ENCODE peak calls at places on chromosomes 3 and 15, in eight cellular contexts. W is NCI-H1092 treated with DMSO at 0.1 percent for 48 hours; R is midbrain; S is nephron progenitor cell; J is neuronal stem cell; K is GM12865; Z is stimulated activated CD4-positive, alpha-beta T cell treated with anti-CD3 and anti-CD28 coated beads, Interleukin-1b, Interleukin-23, amount 100 ng/mL, for 48 hours; H is NCI-H460. P is an unnamed sample.
A peak's percentile ranks its signal among the peaks of the same experiment; 100 is the strongest.

GRCh38 chr15:90618330-90619136 is 88.8 kb downstream of the CRTC3 start:
- DNase-seq in W (peak; percentile 81), R (no peak), S (no peak), J (no peak), K (no peak), Z (no peak), H (no peak), P (no peak)

GRCh38 chr15:65638681-65639089 is 16.9 kb downstream of the SLC24A1 start:
- DNase-seq in W (peak; percentile 73), R (peak; percentile 83), S (peak; percentile 36), J (peak; percentile 63), K (peak; percentile 78), Z (no peak), H (peak; percentile 80), P (peak; percentile 40)

GRCh38 chr3:169790687-169791429 is 17.7 kb downstream of the MYNN start:
- DNase-seq in W (no peak), R (no peak), S (no peak), J (no peak), K (no peak), Z (no peak), H (no peak), P (no peak)

GRCh38 chr15:87827126-87827525 is 429.4 kb downstream of the NTRK3 start:
- DNase-seq in W (no peak), R (no peak), S (no peak), J (no peak), K (no peak), Z (no peak), H (no peak), P (no peak)

GRCh38 chr15:41832875-41833274 is 5.0 kb downstream of the JMJD7 start:
- DNase-seq in W (no peak), R (no peak), S (no peak), J (no peak), K (no peak), Z (no peak), H (no peak), P (no peak)

GRCh38 chr3:67635806-67636205 is 18.6 kb downstream of the SUCLG2 start:
- DNase-seq in W (no peak), R (no peak), S (no peak), J (no peak), K (no peak), Z (no peak), H (no peak), P (no peak)

GRCh38 chr3:58607816-58608215 is 30.6 kb upstream of the FAM107A start:
- DNase-seq in W (no peak), R (no peak), S (no peak), J (no peak), K (peak; percentile 53), Z (no peak), H (no peak), P (no peak)

GRCh38 chr3:140736863-140737460 is 59.1 kb downstream of the TRIM42 start:
- DNase-seq in W (peak; percentile 48), R (peak; percentile 13), S (peak; percentile 51), J (peak; percentile 37), K (peak; percentile 27), Z (no peak), H (no peak), P (no peak)

GRCh38 chr15:25177955-25178801 is 223.4 kb downstream of the SNRPN start:
- DNase-seq in W (no peak), R (no peak), S (no peak), J (no peak), K (no peak), Z (no peak), H (no peak), P (no peak)

GRCh38 chr15:99928429-99928981 is 195.3 kb upstream of the LYSMD4 start:
- DNase-seq in W (peak; percentile 57), R (peak; percentile 79), S (peak; percentile 86), J (peak; percentile 58), K (peak; percentile 88), Z (peak; percentile 81), H (peak; percentile 61), P (peak; percentile 19)

GRCh38 chr3:127307918-127308317 is 20.1 kb upstream of the PRR20G start:
- DNase-seq in W (no peak), R (peak; percentile 4), S (no peak), J (no peak), K (no peak), Z (no peak), H (no peak), P (no peak)

GRCh38 chr3:56339671-56340070 is 128.6 kb downstream of the ERC2 start:
- DNase-seq in W (no peak), R (no peak), S (no peak), J (no peak), K (no peak), Z (no peak), H (no peak), P (no peak)

GRCh38 chr15:63371297-63371918 is 10.2 kb downstream of the CA12 start:
- DNase-seq in W (no peak), R (no peak), S (no peak), J (no peak), K (no peak), Z (no peak), H (no peak), P (no peak)

GRCh38 chr3:45807133-45807532 is 10.8 kb upstream of the SLC6A20 start:
- DNase-seq in W (peak; percentile 20), R (no peak), S (no peak), J (no peak), K (no peak), Z (no peak), H (no peak), P (no peak)

GRCh38 chr3:120357807-120358206 is 8.7 kb upstream of the LRRC58 start:
- DNase-seq in W (no peak), R (no peak), S (no peak), J (no peak), K (no peak), Z (no peak), H (no peak), P (no peak)

GRCh38 chr3:189655617-189656016 is 24.4 kb downstream of the TP63 start:
- DNase-seq in W (no peak), R (no peak), S (no peak), J (no peak), K (peak; percentile 36), Z (no peak), H (no peak), P (no peak)

GRCh38 chr3:100880845-100881244 is 112.4 kb downstream of the ABI3BP start:
- DNase-seq in W (no peak), R (no peak), S (no peak), J (no peak), K (no peak), Z (no peak), H (no peak), P (no peak)

GRCh38 chr3:48068886-48069285 is 52.7 kb upstream of the MAP4 start:
- DNase-seq in W (no peak), R (no peak), S (no peak), J (no peak), K (no peak), Z (no peak), H (no peak), P (no peak)

GRCh38 chr3:13115616-13115910 is 42.3 kb upstream of the IQSEC1 start:
- DNase-seq in W (no peak), R (no peak), S (no peak), J (no peak), K (no peak), Z (no peak), H (no peak), P (no peak)

GRCh38 chr15:80779658-80780415 is 667 bp downstream of the CEMIP start:
- DNase-seq in W (peak; percentile 31), R (no peak), S (peak; percentile 30), J (peak; percentile 17), K (no peak), Z (no peak), H (no peak), P (no peak)

GRCh38 chr3:191740712-191741111 is 279.7 kb downstream of the PYDC2 start:
- DNase-seq in W (no peak), R (no peak), S (no peak), J (no peak), K (no peak), Z (no peak), H (no peak), P (no peak)

GRCh38 chr3:105827959-105828358 is 40.9 kb downstream of the CBLB start:
- DNase-seq in W (no peak), R (no peak), S (no peak), J (no peak), K (no peak), Z (peak; percentile 40), H (peak; percentile 65), P (peak; percentile 19)

GRCh38 chr3:117722856-117723255 is 1013.3 kb downstream of the TUSC7 start:
- DNase-seq in W (no peak), R (no peak), S (no peak), J (no peak), K (peak; percentile 14), Z (no peak), H (no peak), P (no peak)

GRCh38 chr15:80585544-80586018 is 109.5 kb upstream of the ABHD17C start:
- DNase-seq in W (no peak), R (no peak), S (no peak), J (no peak), K (no peak), Z (no peak), H (no peak), P (no peak)

GRCh38 chr15:29113336-29114276 is 156.0 kb downstream of the NSMCE3 start:
- DNase-seq in W (no peak), R (no peak), S (no peak), J (no peak), K (no peak), Z (no peak), H (no peak), P (no peak)

GRCh38 chr15:92681141-92681622 is 25.6 kb upstream of the FAM174B start:
- DNase-seq in W (no peak), R (no peak), S (no peak), J (no peak), K (no peak), Z (no peak), H (no peak), P (no peak)

GRCh38 chr3:149604125-149604851 is 53.5 kb downstream of the WWTR1 start:
- DNase-seq in W (no peak), R (no peak), S (no peak), J (no peak), K (no peak), Z (no peak), H (no peak), P (no peak)

GRCh38 chr3:184384342-184384741 is 4.5 kb downstream of the CHRD start:
- DNase-seq in W (no peak), R (no peak), S (no peak), J (no peak), K (no peak), Z (no peak), H (no peak), P (no peak)

GRCh38 chr3:88408097-88408496 is 258.3 kb downstream of the C3orf38 start:
- DNase-seq in W (no peak), R (no peak), S (no peak), J (no peak), K (no peak), Z (no peak), H (no peak), P (no peak)

GRCh38 chr3:45311953-45312795 is 76.2 kb upstream of the LARS2 start:
- DNase-seq in W (no peak), R (no peak), S (no peak), J (no peak), K (no peak), Z (no peak), H (no peak), P (no peak)

GRCh38 chr3:8501388-8502131 is at the start of gene LMCD1:
- DNase-seq in W (peak; percentile 90), R (peak; percentile 98), S (peak; percentile 92), J (peak; percentile 89), K (peak; percentile 90), Z (peak; percentile 86), H (peak; percentile 91), P (peak; percentile 88)

GRCh38 chr3:175266478-175266877 is 407.3 kb downstream of the NAALADL2 start:
- DNase-seq in W (no peak), R (no peak), S (no peak), J (no peak), K (no peak), Z (no peak), H (no peak), P (no peak)

GRCh38 chr15:68228143-68228970 is 1.2 kb downstream of the CLN6 start:
- DNase-seq in W (no peak), R (no peak), S (no peak), J (no peak), K (peak; percentile 41), Z (no peak), H (no peak), P (no peak)

GRCh38 chr15:49830411-49830810 is 209.6 kb downstream of the DTWD1 start:
- DNase-seq in W (no peak), R (no peak), S (no peak), J (no peak), K (no peak), Z (no peak), H (peak; percentile 52), P (no peak)